ENCODE peak calls at places on chromosomes 13 and 19, in five cellular contexts. N, B, Q, I and G are unnamed samples.
A peak's percentile ranks its signal among the peaks of the same experiment; 100 is the strongest.

GRCh38 chr19:2050991-2051770 is at the start of gene MKNK2:
- DNase-seq in N (peak; percentile 89), B (peak; percentile 97), Q (peak; percentile 99), I (peak; percentile 91), G (peak; percentile 91)

GRCh38 chr19:40139533-40140287 is 49.0 kb upstream of the ZNF780A start:
- DNase-seq in N (peak; percentile 52), B (peak; percentile 62), Q (no peak), I (peak; percentile 76), G (peak; percentile 56)

GRCh38 chr19:16096281-16096855 is 15.3 kb upstream of the RAB8A start:
- DNase-seq in N (no peak), B (no peak), Q (no peak), I (no peak), G (no peak)

GRCh38 chr19:34291235-34291634 is 36.9 kb downstream of the GARRE1 start:
- DNase-seq in N (no peak), B (no peak), Q (no peak), I (no peak), G (no peak)

GRCh38 chr13:113845055-113845454 is 18.8 kb downstream of the GAS6 start:
- DNase-seq in N (peak; percentile 62), B (no peak), Q (no peak), I (no peak), G (no peak)

GRCh38 chr13:20544186-20544914 is 18.7 kb upstream of the CRYL1 start:
- DNase-seq in N (no peak), B (no peak), Q (no peak), I (no peak), G (no peak)

GRCh38 chr13:103537616-103538015 is 471.4 kb upstream of the SLC10A2 start:
- DNase-seq in N (no peak), B (no peak), Q (no peak), I (no peak), G (no peak)

GRCh38 chr19:9308091-9308490 is 1.5 kb downstream of the ZNF699 start:
- DNase-seq in N (no peak), B (no peak), Q (no peak), I (no peak), G (no peak)

GRCh38 chr19:17606786-17607185 is 51.3 kb downstream of the COLGALT1 start:
- DNase-seq in N (no peak), B (peak; percentile 39), Q (no peak), I (no peak), G (peak; percentile 32)

GRCh38 chr13:25455146-25455545 is 83.4 kb downstream of the ATP8A2 start:
- DNase-seq in N (no peak), B (no peak), Q (no peak), I (no peak), G (no peak)

GRCh38 chr13:36685912-36686311 is 12.1 kb downstream of the SERTM1 start:
- DNase-seq in N (no peak), B (no peak), Q (no peak), I (peak; percentile 26), G (no peak)

GRCh38 chr19:29084266-29084665 is 128.7 kb downstream of the UQCRFS1 start:
- DNase-seq in N (no peak), B (peak; percentile 46), Q (peak; percentile 3), I (no peak), G (peak; percentile 25)

GRCh38 chr19:32599736-32600157 is 18.8 kb downstream of the PDCD5 start:
- DNase-seq in N (peak; percentile 52), B (peak; percentile 77), Q (peak; percentile 45), I (peak; percentile 82), G (peak; percentile 80)

GRCh38 chr13:91347996-91348905 is 764 bp downstream of the MIR17HG start:
- DNase-seq in N (peak; percentile 45), B (peak; percentile 63), Q (peak; percentile 71), I (peak; percentile 49), G (peak; percentile 99)

GRCh38 chr13:40874138-40874776 is 84.8 kb downstream of the SLC25A15 start:
- DNase-seq in N (no peak), B (no peak), Q (no peak), I (no peak), G (no peak)

GRCh38 chr19:33373701-33374405 is at the start of gene CEBPG:
- DNase-seq in N (peak; percentile 64), B (peak; percentile 73), Q (peak; percentile 69), I (peak; percentile 56), G (peak; percentile 83)

GRCh38 chr19:44608391-44608821 is 5.0 kb upstream of the IGSF23 start:
- DNase-seq in N (peak; percentile 81), B (no peak), Q (no peak), I (peak; percentile 55), G (no peak)

GRCh38 chr19:372306-372890 is 27.8 kb upstream of the MIER2 start:
- DNase-seq in N (no peak), B (no peak), Q (no peak), I (peak; percentile 78), G (no peak)

GRCh38 chr13:111666377-111666776 is 345.9 kb downstream of the TEX29 start:
- DNase-seq in N (no peak), B (no peak), Q (no peak), I (no peak), G (no peak)